ENCODE peak calls at places on chromosome 17, in ten cellular contexts. T is body of pancreas; P is B cell; S is upper lobe of right lung; F is left ventricle myocardium inferior; D is activated CD8-positive, alpha-beta T cell treated with anti-CD3 and anti-CD28 coated beads for 36 hours; O is fibroblast of the aortic adventitia; I is cardiac fibroblast; V is IMR-90; Z is sigmoid colon. Q is an unnamed sample.

GRCh38 chr17:83191388-83192160 is 112.2 kb downstream of the METRNL start:
- DNase-seq in V (no peak), P (no peak), T (peak), O (no peak), D (no peak), Z (peak), I (no peak), F (no peak), S (no peak), Q (no peak)

GRCh38 chr17:9902116-9902515 is 3.0 kb downstream of the RCVRN start:
- DNase-seq in Z (no peak), F (no peak), P (no peak), V (peak), S (no peak), D (no peak), T (no peak), I (no peak), O (no peak), Q (no peak)

GRCh38 chr17:65557349-65558310 is 3.8 kb downstream of the AXIN2 start:
- DNase-seq in D (peak), O (peak), V (peak), T (no peak), Z (no peak), I (peak), P (no peak), F (no peak), S (no peak), Q (no peak)

GRCh38 chr17:75535119-75535537 is 9.6 kb downstream of the LLGL2 start:
- DNase-seq in O (no peak), T (no peak), I (no peak), P (no peak), D (peak), V (no peak), S (no peak), F (no peak), Z (no peak), Q (peak)

GRCh38 chr17:50534979-50535326 is 2.4 kb downstream of the EPN3 start:
- DNase-seq in T (no peak), O (no peak), I (no peak), S (no peak), Z (no peak), D (no peak), V (no peak), F (no peak), P (no peak), Q (no peak)

GRCh38 chr17:20270336-20270735 is 197.0 kb downstream of the LGALS9B start:
- DNase-seq in Z (no peak), D (no peak), T (no peak), I (no peak), F (no peak), O (no peak), S (no peak), P (no peak), V (no peak), Q (no peak)

GRCh38 chr17:28552201-28552999 is at the start of gene UNC119:
- DNase-seq in D (peak), I (peak), T (peak), F (peak), Z (peak), S (peak), P (peak), V (peak), O (peak), Q (peak)

GRCh38 chr17:65690626-65691310 is 129.3 kb upstream of the AXIN2 start:
- DNase-seq in P (no peak), F (no peak), O (no peak), D (peak), Z (no peak), S (no peak), V (no peak), I (no peak), T (no peak), Q (no peak)

GRCh38 chr17:10041287-10041612 is 136.2 kb upstream of the RCVRN start:
- DNase-seq in F (no peak), O (no peak), I (no peak), P (no peak), D (no peak), S (no peak), Z (no peak), T (no peak), V (no peak), Q (no peak)

GRCh38 chr17:41449008-41449407 is 8.2 kb upstream of the KRT38 start:
- DNase-seq in F (no peak), Z (no peak), S (no peak), P (no peak), V (no peak), I (no peak), D (no peak), T (no peak), O (no peak), Q (no peak)

GRCh38 chr17:7839890-7840260 is 5.9 kb downstream of the KDM6B start:
- DNase-seq in P (no peak), Z (peak), T (no peak), F (no peak), V (peak), S (no peak), D (peak), I (peak), O (peak), Q (no peak)

DNA sequence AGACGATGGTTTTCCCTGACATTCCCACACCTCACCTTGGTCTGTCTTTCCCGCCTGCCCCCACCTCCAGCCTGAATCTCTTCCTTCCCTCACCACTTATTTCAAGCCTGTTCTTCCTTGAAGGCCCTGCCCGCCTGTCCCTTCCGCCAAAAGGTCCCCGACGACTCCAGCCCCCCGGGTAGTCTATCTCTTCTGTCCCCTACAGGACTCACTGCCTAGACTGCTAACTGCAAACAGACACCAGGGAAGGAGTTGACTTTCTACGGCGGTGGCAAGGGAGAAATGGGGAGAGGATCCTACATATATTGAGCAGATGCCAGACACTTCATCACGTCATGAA is 53.7 kb downstream of the NT5M start:
- DNase-seq in O (no peak), P (no peak), V (no peak), Z (no peak), D (no peak), T (no peak), S (peak), F (no peak), I (no peak), Q (no peak)
- TF ChIP-seq CTCF in O (no peak), P (no peak), V (no peak), Z (no peak), D (no peak), T (no peak), S (no peak), F (no peak), I (no peak), Q (no peak)

GRCh38 chr17:72656114-72656763 is 436.2 kb downstream of the SLC39A11 start:
- DNase-seq in V (no peak), Z (no peak), F (no peak), O (no peak), I (no peak), P (no peak), D (no peak), S (no peak), T (no peak), Q (no peak)

GRCh38 chr17:72659811-72660210 is 432.7 kb downstream of the SLC39A11 start:
- DNase-seq in S (no peak), I (no peak), D (no peak), O (no peak), Z (peak), T (no peak), F (no peak), P (no peak), V (no peak), Q (no peak)

GRCh38 chr17:72658675-72659074 is 433.8 kb downstream of the SLC39A11 start:
- DNase-seq in V (no peak), F (no peak), S (no peak), O (no peak), Z (no peak), T (no peak), I (no peak), D (no peak), P (no peak), Q (no peak)

GRCh38 chr17:72660274-72661092 is 432.0 kb downstream of the SLC39A11 start:
- DNase-seq in O (no peak), F (no peak), S (no peak), D (no peak), P (no peak), Z (peak), V (no peak), T (no peak), I (no peak), Q (no peak)

GRCh38 chr17:72657467-72658317 is 434.8 kb downstream of the SLC39A11 start:
- DNase-seq in O (no peak), D (no peak), V (peak), T (no peak), P (no peak), S (no peak), Z (no peak), F (no peak), I (peak), Q (no peak)
- TF ChIP-seq CTCF in O (no peak), D (no peak), V (no peak), T (no peak), P (no peak), S (no peak), Z (no peak), F (no peak), I (no peak), Q (no peak)

GRCh38 chr17:660453-660852 is 54.2 kb downstream of the VPS53 start:
- DNase-seq in D (no peak), V (no peak), S (no peak), F (no peak), I (no peak), O (no peak), Z (no peak), T (no peak), P (no peak), Q (no peak)

GRCh38 chr17:655618-656017 is 59.0 kb downstream of the VPS53 start:
- DNase-seq in V (no peak), T (no peak), Z (no peak), F (no peak), S (no peak), P (no peak), O (no peak), I (no peak), D (no peak), Q (no peak)

GRCh38 chr17:661509-661908 is 53.1 kb downstream of the VPS53 start:
- DNase-seq in S (no peak), O (no peak), I (no peak), D (no peak), V (no peak), P (no peak), T (no peak), F (no peak), Z (no peak), Q (peak)
- TF ChIP-seq CTCF in S (no peak), O (no peak), I (no peak), D (no peak), V (no peak), P (no peak), T (no peak), F (no peak), Z (no peak), Q (no peak)

DNA sequence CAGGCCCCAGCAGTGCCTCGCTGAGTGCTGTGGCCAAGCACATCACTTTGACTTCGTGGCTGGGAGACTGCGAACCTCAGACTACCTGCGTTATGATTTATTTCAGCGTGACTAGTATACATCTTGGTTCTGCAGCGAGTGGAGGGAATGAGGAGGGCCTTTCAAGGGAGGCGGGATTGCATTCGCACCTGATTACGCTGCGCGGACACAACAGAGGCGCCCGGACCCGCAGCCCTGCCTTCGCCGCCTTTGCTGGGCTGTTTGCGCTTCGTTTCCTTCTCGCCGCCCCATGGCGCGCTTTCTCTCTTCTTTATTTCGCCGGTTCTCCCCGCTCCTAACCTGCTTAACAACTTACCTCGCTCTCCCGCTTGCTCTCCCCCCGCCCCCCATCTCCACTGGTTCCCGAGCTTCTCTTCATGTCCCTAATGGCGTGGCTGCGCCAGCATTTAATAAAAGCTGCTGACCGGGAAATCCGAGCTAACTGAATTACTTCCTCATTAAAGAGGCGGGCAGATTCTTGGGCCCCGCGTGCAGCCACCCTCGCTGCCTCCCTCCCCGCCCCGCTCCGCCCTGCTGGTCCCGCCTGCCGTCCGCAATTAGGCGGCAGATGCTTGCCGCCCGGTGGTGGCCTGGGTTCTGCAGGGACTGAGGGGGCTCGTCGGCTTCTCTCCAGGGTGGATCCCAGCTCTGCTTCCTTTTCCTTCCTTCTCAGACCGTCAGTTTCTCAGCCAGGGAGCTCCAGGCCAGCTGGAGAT is 257.6 kb upstream of the SDK2 start:
- DNase-seq in D (peak), S (peak), I (no peak), Z (no peak), O (no peak), T (peak), V (no peak), F (peak), P (no peak), Q (no peak)
- TF ChIP-seq CTCF in D (no peak), S (peak), I (no peak), Z (no peak), O (no peak), T (no peak), V (no peak), F (peak), P (no peak), Q (no peak)

DNA sequence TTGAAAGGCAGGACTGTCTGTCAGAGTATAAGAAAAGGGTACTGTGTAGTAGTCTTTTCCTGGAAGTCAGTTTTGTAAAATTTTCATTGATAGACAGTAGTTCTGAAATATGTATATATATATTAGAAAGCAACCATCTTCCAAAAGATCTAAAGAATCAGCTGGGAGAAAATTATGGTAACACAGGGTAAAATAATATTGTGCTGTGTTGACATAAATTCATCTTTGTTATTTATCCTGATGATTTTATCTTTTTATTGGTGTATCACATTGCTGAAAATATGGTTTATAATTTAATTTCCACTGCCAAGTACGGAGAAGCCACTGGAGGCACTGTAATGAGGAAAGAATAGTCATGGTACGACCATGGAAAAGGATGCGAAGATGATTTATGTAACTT is 324.9 kb downstream of the CA10 start:
- DNase-seq in O (no peak), P (no peak), F (no peak), I (no peak), S (no peak), T (no peak), D (no peak), V (no peak), Z (no peak), Q (no peak)
- TF ChIP-seq CTCF in O (no peak), P (no peak), F (no peak), I (no peak), S (no peak), T (no peak), D (no peak), V (no peak), Z (no peak), Q (no peak)

GRCh38 chr17:1628856-1629646 is 417 bp upstream of the SLC43A2 start:
- DNase-seq in I (peak), S (peak), P (peak), Z (peak), T (peak), D (peak), O (peak), V (peak), F (peak), Q (peak)
- TF ChIP-seq CTCF in I (no peak), S (peak), P (peak), Z (no peak), T (peak), D (no peak), O (no peak), V (peak), F (peak), Q (peak)

GRCh38 chr17:58120195-58120822 is 27.9 kb upstream of the OR4D1 start:
- DNase-seq in P (no peak), Z (no peak), I (peak), T (peak), S (no peak), O (peak), F (no peak), V (peak), D (peak), Q (peak)

GRCh38 chr17:58127846-58128245 is 20.3 kb upstream of the OR4D1 start:
- DNase-seq in T (no peak), O (no peak), D (no peak), P (no peak), F (no peak), S (no peak), I (no peak), Z (no peak), V (no peak), Q (no peak)

GRCh38 chr17:58117382-58117781 is 30.8 kb upstream of the OR4D1 start:
- DNase-seq in D (no peak), V (no peak), F (no peak), S (no peak), P (no peak), Z (no peak), T (no peak), O (no peak), I (no peak), Q (no peak)

GRCh38 chr17:58119491-58119890 is 28.7 kb upstream of the OR4D1 start:
- DNase-seq in O (no peak), V (no peak), P (no peak), Z (no peak), I (no peak), T (no peak), F (no peak), D (no peak), S (no peak), Q (no peak)

DNA sequence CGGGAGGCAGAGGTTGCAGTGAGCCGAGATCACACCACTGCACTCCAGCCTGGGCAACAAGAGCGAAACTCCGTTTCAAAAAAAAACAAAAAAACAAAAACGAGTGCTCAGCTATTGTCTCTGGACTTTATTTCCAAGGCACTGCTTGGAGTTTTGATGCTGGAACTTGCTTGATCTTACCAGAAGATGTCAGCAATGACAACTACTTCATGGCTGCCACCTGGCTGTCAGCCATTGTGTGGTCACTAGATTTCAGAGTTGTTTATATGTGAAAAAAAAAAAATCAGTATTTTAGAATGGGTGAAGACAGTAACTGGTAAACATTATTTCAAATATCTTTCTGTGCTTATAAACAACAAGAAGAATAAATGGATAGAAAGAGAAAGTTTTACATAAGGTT is 26.3 kb upstream of the OR4D1 start:
- DNase-seq in D (peak), I (peak), O (peak), Z (no peak), S (no peak), F (no peak), V (peak), T (no peak), P (no peak), Q (peak)
- TF ChIP-seq CTCF in D (peak), I (peak), O (no peak), Z (no peak), S (no peak), F (peak), V (no peak), T (no peak), P (no peak), Q (peak)

GRCh38 chr17:69356625-69357024 is 29.7 kb upstream of the ABCA5 start:
- DNase-seq in T (no peak), S (no peak), Z (no peak), P (no peak), I (no peak), F (no peak), O (no peak), D (no peak), V (no peak), Q (no peak)

GRCh38 chr17:69361156-69361555 is 34.2 kb upstream of the ABCA5 start:
- DNase-seq in V (no peak), O (no peak), T (no peak), D (no peak), I (no peak), F (no peak), Z (no peak), P (no peak), S (no peak), Q (no peak)

GRCh38 chr17:69358688-69359596 is 32.0 kb upstream of the ABCA5 start:
- DNase-seq in S (no peak), V (no peak), P (no peak), O (no peak), F (no peak), T (no peak), Z (no peak), I (no peak), D (peak), Q (no peak)

GRCh38 chr17:69363488-69364210 is 36.7 kb upstream of the ABCA5 start:
- DNase-seq in I (no peak), T (no peak), O (no peak), S (no peak), F (no peak), D (no peak), P (no peak), Z (no peak), V (no peak), Q (no peak)

GRCh38 chr17:69357701-69358100 is 30.8 kb upstream of the ABCA5 start:
- DNase-seq in I (no peak), F (no peak), S (no peak), P (no peak), T (no peak), V (no peak), D (no peak), Z (no peak), O (no peak), Q (no peak)
- TF ChIP-seq CTCF in I (no peak), F (no peak), S (no peak), P (no peak), T (peak), V (no peak), D (no peak), Z (no peak), O (no peak), Q (no peak)

GRCh38 chr17:80007009-80007752 is 28.5 kb downstream of the TBC1D16 start:
- DNase-seq in F (no peak), S (no peak), P (no peak), D (no peak), I (no peak), O (no peak), Z (no peak), T (no peak), V (no peak), Q (no peak)

GRCh38 chr17:80008848-80009247 is 26.8 kb downstream of the TBC1D16 start:
- DNase-seq in D (no peak), F (no peak), T (no peak), S (no peak), V (no peak), Z (no peak), O (no peak), I (no peak), P (no peak), Q (no peak)

GRCh38 chr17:80007939-80008338 is 27.7 kb downstream of the TBC1D16 start:
- DNase-seq in S (no peak), I (no peak), O (no peak), F (no peak), V (no peak), Z (no peak), D (no peak), T (no peak), P (no peak), Q (no peak)

GRCh38 chr17:80009391-80010282 is 26.0 kb downstream of the TBC1D16 start:
- DNase-seq in F (no peak), O (no peak), D (no peak), T (no peak), Z (no peak), I (no peak), S (no peak), V (no peak), P (no peak), Q (no peak)

DNA sequence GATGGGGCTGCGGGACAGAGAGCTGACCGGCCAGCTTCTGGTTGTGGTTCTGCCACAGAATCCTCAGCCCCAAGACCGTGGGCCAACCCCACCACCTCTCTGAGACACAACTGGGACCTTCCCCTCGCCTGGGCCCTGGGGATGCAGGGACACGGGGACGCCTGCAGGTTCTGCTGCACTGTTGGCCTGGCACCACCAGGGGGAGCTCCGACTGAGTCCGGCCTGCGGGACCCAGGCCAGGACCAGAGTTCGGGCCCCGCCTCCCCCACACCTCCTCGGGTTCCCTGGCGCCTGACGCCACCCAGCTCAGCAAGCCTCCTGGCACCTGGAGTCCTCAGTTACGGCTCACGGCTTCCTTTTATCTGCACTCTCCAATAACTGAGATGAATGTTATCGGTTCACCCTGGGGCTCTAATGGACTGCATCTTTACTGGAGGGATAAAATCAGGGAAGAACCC is 27.3 kb downstream of the TBC1D16 start:
- DNase-seq in T (peak), D (peak), S (peak), I (peak), O (peak), F (peak), P (peak), V (peak), Z (peak), Q (peak)
- TF ChIP-seq CTCF in T (peak), D (peak), S (peak), I (peak), O (peak), F (peak), P (peak), V (peak), Z (peak), Q (peak)

Q was measured in GM13976.